ENCODE peak calls at places on chromosomes 11 and 22, in seven cellular contexts. H is fibroblast of lung; Z is upper lobe of right lung; U is tibial artery; Y is effector memory CD4-positive, alpha-beta T cell; I is thoracic aorta; N is Peyer's patch. W is an unnamed sample. For H3K4me1, the result is how much of the 10 kb centered on the place peaks cover.

GRCh38 chr11:3127706-3128355 is 37.3 kb downstream of the OSBPL5 start:
- DNase-seq in H (no peak), Z (peak), U (peak), Y (no peak), I (no peak), N (no peak), W (no peak)

GRCh38 chr11:102611291-102611690 is 13.8 kb downstream of the MMP20 start:
- DNase-seq in H (no peak), Z (no peak), U (no peak), Y (no peak), I (no peak), N (no peak), W (no peak)

GRCh38 chr22:27207907-27208306 is 550.5 kb downstream of the MIAT start:
- DNase-seq in H (peak), Z (no peak), U (peak), Y (no peak), I (no peak), N (no peak), W (peak)

GRCh38 chr11:133835258-133836075 is 9.8 kb downstream of the SPATA19 start:
- DNase-seq in H (peak), Z (no peak), U (no peak), Y (no peak), I (no peak), N (no peak), W (no peak)

GRCh38 chr11:111554532-111554931 is 14.0 kb downstream of the LAYN start:
- DNase-seq in H (no peak), Z (no peak), U (no peak), Y (no peak), I (no peak), N (no peak), W (no peak)

GRCh38 chr22:29715240-29715639 is 4.6 kb upstream of the CABP7 start:
- DNase-seq in H (no peak), Z (no peak), U (no peak), Y (no peak), I (no peak), N (no peak), W (no peak)

GRCh38 chr11:9821008-9821752 is 157.3 kb downstream of the SWAP70 start:
- DNase-seq in H (peak), Z (no peak), U (no peak), Y (no peak), I (no peak), N (no peak), W (no peak)

GRCh38 chr11:27183672-27184457 is 143.2 kb downstream of the BBOX1 start:
- DNase-seq in H (peak), Z (no peak), U (no peak), Y (no peak), I (no peak), N (no peak), W (no peak)

GRCh38 chr11:80873309-80873999 is 1432.6 kb upstream of the TENM4 start:
- DNase-seq in H (peak), Z (no peak), U (no peak), Y (no peak), I (no peak), N (no peak), W (no peak)

GRCh38 chr22:28594784-28595324 is 84.8 kb downstream of the TTC28 start:
- DNase-seq in H (peak), Z (no peak), U (no peak), Y (no peak), I (no peak), N (no peak), W (no peak)

GRCh38 chr11:83998921-83999320 is 712.8 kb upstream of the CCDC90B start:
- DNase-seq in H (no peak), Z (no peak), U (no peak), Y (no peak), I (no peak), N (no peak), W (no peak)

GRCh38 chr11:106281455-106282173 is 204.2 kb downstream of the AASDHPPT start:
- DNase-seq in H (peak), Z (no peak), U (no peak), Y (no peak), I (no peak), N (no peak), W (no peak)

GRCh38 chr11:26896716-26897115 is 97.2 kb upstream of the FIBIN start:
- DNase-seq in H (peak), Z (no peak), U (no peak), Y (no peak), I (no peak), N (no peak), W (no peak)

GRCh38 chr11:118364956-118365615 is 5.7 kb downstream of the UBE4A start:
- DNase-seq in H (no peak), Z (no peak), U (no peak), Y (no peak), I (no peak), N (no peak), W (no peak)

DNA sequence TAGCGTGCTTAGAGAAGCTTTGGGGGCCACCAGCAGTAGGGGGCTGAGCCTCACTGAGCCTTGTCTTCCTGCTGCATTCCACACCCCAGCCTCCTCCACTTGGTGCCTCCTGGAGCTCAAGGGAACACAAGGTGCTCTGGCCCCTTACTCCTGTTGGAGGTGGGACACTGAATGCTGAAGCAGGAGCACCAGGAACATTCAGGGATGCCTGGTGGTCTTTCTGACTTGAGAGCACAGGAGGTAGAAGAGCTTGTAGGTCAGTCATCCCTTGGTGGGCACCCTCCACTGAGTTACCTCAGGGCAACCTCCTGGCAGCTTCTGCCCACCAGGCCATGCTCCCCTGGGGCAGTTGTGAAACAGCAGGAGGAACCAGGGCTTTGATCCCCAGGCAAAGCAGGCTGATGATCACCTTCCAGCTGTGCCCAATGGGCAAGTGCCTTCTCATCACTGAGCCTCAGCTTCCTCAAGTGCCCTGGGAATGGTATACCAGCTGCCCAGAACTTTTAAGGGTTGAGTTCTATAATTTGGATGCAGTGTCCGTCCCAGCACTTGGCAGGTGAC is 50.1 kb downstream of the CABIN1 start:
- DNase-seq in H (no peak), Z (no peak), U (no peak), Y (no peak), I (no peak), N (no peak), W (no peak)
- H3K4me1 ChIP-seq in H (under half), Z (under half), U (under half), Y (under half), I (under half), N (under half), W (under half)

GRCh38 chr11:130181295-130182272 is 22.0 kb downstream of the ST14 start:
- DNase-seq in H (peak), Z (no peak), U (no peak), Y (no peak), I (no peak), N (peak), W (no peak)
- H3K4me3 ChIP-seq in H (no peak), Z (no peak), U (no peak), Y (no peak), I (no peak), N (peak), W (no peak)

GRCh38 chr22:42747701-42748513 is 27.2 kb upstream of the A4GALT start:
- DNase-seq in H (peak), Z (no peak), U (no peak), Y (no peak), I (no peak), N (no peak), W (no peak)

GRCh38 chr22:42743501-42743991 is 22.9 kb upstream of the A4GALT start:
- DNase-seq in H (no peak), Z (no peak), U (peak), Y (no peak), I (peak), N (no peak), W (peak)

GRCh38 chr22:42745118-42745517 is 24.4 kb upstream of the A4GALT start:
- DNase-seq in H (peak), Z (no peak), U (no peak), Y (no peak), I (no peak), N (no peak), W (no peak)

DNA sequence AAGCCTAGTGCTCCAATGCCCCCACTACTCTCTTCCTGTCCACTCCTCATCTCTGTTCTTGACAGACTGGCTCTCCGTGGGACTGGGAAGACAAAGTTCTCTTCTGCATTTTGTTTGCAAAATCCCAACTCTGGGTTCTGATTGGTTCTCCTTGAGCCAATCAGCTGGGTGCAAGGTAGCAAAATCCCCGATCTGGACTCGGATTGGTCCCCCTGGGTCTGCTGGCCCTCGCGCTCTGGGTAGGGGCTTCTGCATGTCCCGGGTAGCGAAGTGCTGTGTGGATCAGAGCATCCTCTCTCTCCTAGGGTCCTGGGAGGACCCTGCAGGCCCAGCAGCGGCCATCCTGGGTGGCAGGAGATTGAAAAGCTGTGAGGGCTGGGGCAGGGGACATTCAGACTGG is 22.3 kb upstream of the A4GALT start:
- DNase-seq in H (no peak), Z (no peak), U (no peak), Y (no peak), I (no peak), N (no peak), W (no peak)
- H3K27ac ChIP-seq in H (peak), Z (peak), U (peak), Y (no peak), I (peak), N (peak), W (peak)

GRCh38 chr11:1310315-1310687 is 869 bp upstream of the TOLLIP start:
- DNase-seq in H (no peak), Z (no peak), U (no peak), Y (no peak), I (no peak), N (no peak), W (no peak)
- H3K4me1 ChIP-seq in H (under half), Z (under half), U (under half), Y (under half), I (under half), N (under half), W (under half)

GRCh38 chr11:22510010-22510409 is 115.6 kb downstream of the FANCF start:
- DNase-seq in H (no peak), Z (no peak), U (no peak), Y (no peak), I (no peak), N (no peak), W (no peak)
- H3K4me3 ChIP-seq in H (no peak), Z (no peak), U (no peak), Y (no peak), I (no peak), N (no peak), W (no peak)

DNA sequence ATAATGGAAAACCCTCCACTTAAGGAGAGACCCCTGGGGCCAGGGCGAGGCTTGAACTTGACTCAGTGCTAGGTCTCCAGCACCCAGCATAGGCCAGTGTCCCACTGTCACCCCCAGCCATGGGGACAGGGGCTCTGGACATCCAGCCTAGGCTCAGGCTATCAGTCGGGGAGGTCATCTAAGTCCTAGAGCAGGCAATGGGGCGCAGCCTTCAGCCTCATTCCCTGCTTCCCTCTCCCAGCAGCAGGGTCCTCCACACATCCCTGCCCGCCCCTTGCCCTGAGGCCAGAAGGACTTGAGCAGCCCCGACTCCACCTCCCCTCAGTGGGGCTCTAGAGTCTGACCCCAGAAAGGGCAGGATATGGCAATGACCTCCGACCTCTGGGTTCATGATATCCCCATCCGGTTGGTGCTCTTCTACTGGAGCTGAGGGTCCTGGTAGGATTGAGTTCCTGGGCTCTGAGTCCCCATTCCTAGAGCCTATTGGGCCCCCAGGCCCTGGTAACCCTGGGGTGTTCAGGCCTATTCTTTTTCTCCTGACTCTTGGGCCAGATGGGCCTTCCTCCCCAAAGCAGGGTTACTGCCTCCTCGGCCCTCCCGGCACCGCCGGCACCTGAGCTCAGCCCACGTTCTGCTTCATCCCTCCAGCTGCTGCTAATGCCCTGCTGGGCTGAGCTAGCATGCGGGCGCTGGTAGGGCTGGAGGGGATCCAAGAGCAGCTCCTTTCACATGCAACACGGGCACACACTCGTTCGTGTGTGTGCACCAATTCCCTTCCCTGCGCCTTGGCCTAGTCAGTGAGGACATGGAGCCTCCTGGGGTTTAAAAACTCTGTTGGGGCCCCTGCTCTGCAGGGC is 4.4 kb downstream of the CST6 start:
- DNase-seq in H (no peak), Z (no peak), U (peak), Y (no peak), I (no peak), N (no peak), W (no peak)
- H3K27ac ChIP-seq in H (no peak), Z (no peak), U (peak), Y (no peak), I (peak), N (no peak), W (peak)

GRCh38 chr11:67369801-67370284 is 3.6 kb downstream of the CLCF1 start:
- DNase-seq in H (peak), Z (no peak), U (no peak), Y (no peak), I (no peak), N (no peak), W (no peak)
- H3K4me1 ChIP-seq in H (half or more), Z (half or more), U (under half), Y (half or more), I (under half), N (under half), W (half or more)

GRCh38 chr11:69450064-69450856 is 31.2 kb upstream of the LINC01488 start:
- DNase-seq in H (no peak), Z (no peak), U (no peak), Y (no peak), I (no peak), N (no peak), W (no peak)
- H3K4me3 ChIP-seq in H (no peak), Z (no peak), U (no peak), Y (no peak), I (peak), N (no peak), W (no peak)

GRCh38 chr11:12402691-12403120 is 25.3 kb downstream of the PARVA start:
- DNase-seq in H (peak), Z (no peak), U (no peak), Y (no peak), I (no peak), N (no peak), W (no peak)
- H3K27ac ChIP-seq in H (no peak), Z (peak), U (peak), Y (no peak), I (peak), N (no peak), W (peak)